ENCODE peak calls at places on chromosomes 16 and 17, in ten cellular contexts. One of them, this sample, is unnamed.
A peak's percentile ranks its signal among the peaks of the same experiment; 100 is the strongest.

GRCh38 chr17:36742267-36743000 is 141.1 kb downstream of the MRM1 start:
- DNase-seq in PC-3: no peak
- DNase-seq in CD8-positive, alpha-beta T cell: no peak
- DNase-seq in naive thymus-derived CD4-positive, alpha-beta T cell: no peak
- DNase-seq in IMR-90: no peak
- DNase-seq in A549: no peak
- DNase-seq in Peyer's patch: no peak
- DNase-seq in adipocyte: no peak
- DNase-seq in Caco-2: no peak
- DNase-seq in GM23338: peak; percentile 62
- DNase-seq in this sample: no peak

GRCh38 chr17:16255481-16255901 is 38.5 kb downstream of the PIGL start:
- DNase-seq in PC-3: no peak
- DNase-seq in CD8-positive, alpha-beta T cell: no peak
- DNase-seq in naive thymus-derived CD4-positive, alpha-beta T cell: no peak
- DNase-seq in IMR-90: peak; percentile 28
- DNase-seq in A549: no peak
- DNase-seq in Peyer's patch: peak; percentile 65
- DNase-seq in adipocyte: peak; percentile 56
- DNase-seq in Caco-2: no peak
- DNase-seq in GM23338: peak; percentile 42
- DNase-seq in this sample: no peak

GRCh38 chr17:49928826-49929475 is 40.0 kb upstream of the DLX4 start:
- DNase-seq in PC-3: peak; percentile 54
- DNase-seq in CD8-positive, alpha-beta T cell: no peak
- DNase-seq in naive thymus-derived CD4-positive, alpha-beta T cell: no peak
- DNase-seq in IMR-90: peak; percentile 17
- DNase-seq in A549: peak; percentile 60
- DNase-seq in Peyer's patch: no peak
- DNase-seq in adipocyte: no peak
- DNase-seq in Caco-2: no peak
- DNase-seq in GM23338: no peak
- DNase-seq in this sample: no peak

GRCh38 chr17:68587026-68587425 is 14.1 kb downstream of the FAM20A start:
- DNase-seq in PC-3: no peak
- DNase-seq in CD8-positive, alpha-beta T cell: no peak
- DNase-seq in naive thymus-derived CD4-positive, alpha-beta T cell: no peak
- DNase-seq in IMR-90: no peak
- DNase-seq in A549: no peak
- DNase-seq in Peyer's patch: no peak
- DNase-seq in adipocyte: no peak
- DNase-seq in Caco-2: no peak
- DNase-seq in GM23338: no peak
- DNase-seq in this sample: no peak

GRCh38 chr17:68200689-68201424 is 47.0 kb upstream of the AMZ2 start:
- DNase-seq in PC-3: peak; percentile 83
- DNase-seq in CD8-positive, alpha-beta T cell: peak; percentile 75
- DNase-seq in naive thymus-derived CD4-positive, alpha-beta T cell: peak; percentile 63
- DNase-seq in IMR-90: peak; percentile 62
- DNase-seq in A549: peak; percentile 77
- DNase-seq in Peyer's patch: peak; percentile 78
- DNase-seq in adipocyte: peak; percentile 82
- DNase-seq in Caco-2: peak; percentile 74
- DNase-seq in GM23338: peak; percentile 87
- DNase-seq in this sample: peak; percentile 74

GRCh38 chr16:12150600-12150999 is 174.1 kb downstream of the SNX29 start:
- DNase-seq in PC-3: no peak
- DNase-seq in CD8-positive, alpha-beta T cell: no peak
- DNase-seq in naive thymus-derived CD4-positive, alpha-beta T cell: no peak
- DNase-seq in IMR-90: no peak
- DNase-seq in A549: no peak
- DNase-seq in Peyer's patch: no peak
- DNase-seq in adipocyte: no peak
- DNase-seq in Caco-2: no peak
- DNase-seq in GM23338: no peak
- DNase-seq in this sample: no peak

GRCh38 chr17:44502598-44503079 is 567 bp downstream of the GPATCH8 start:
- DNase-seq in PC-3: peak; percentile 38
- DNase-seq in CD8-positive, alpha-beta T cell: no peak
- DNase-seq in naive thymus-derived CD4-positive, alpha-beta T cell: no peak
- DNase-seq in IMR-90: peak; percentile 24
- DNase-seq in A549: peak; percentile 36
- DNase-seq in Peyer's patch: no peak
- DNase-seq in adipocyte: peak; percentile 44
- DNase-seq in Caco-2: no peak
- DNase-seq in GM23338: no peak
- DNase-seq in this sample: no peak

GRCh38 chr16:88649924-88650748 is 717 bp downstream of the CYBA start:
- DNase-seq in PC-3: no peak
- DNase-seq in CD8-positive, alpha-beta T cell: peak; percentile 49
- DNase-seq in naive thymus-derived CD4-positive, alpha-beta T cell: peak; percentile 47
- DNase-seq in IMR-90: peak; percentile 8
- DNase-seq in A549: no peak
- DNase-seq in Peyer's patch: peak; percentile 75
- DNase-seq in adipocyte: peak; percentile 27
- DNase-seq in Caco-2: no peak
- DNase-seq in GM23338: peak; percentile 64
- DNase-seq in this sample: no peak

GRCh38 chr16:11329080-11329491 is 16.2 kb upstream of the RMI2 start:
- DNase-seq in PC-3: peak; percentile 19
- DNase-seq in CD8-positive, alpha-beta T cell: no peak
- DNase-seq in naive thymus-derived CD4-positive, alpha-beta T cell: no peak
- DNase-seq in IMR-90: peak; percentile 44
- DNase-seq in A549: peak; percentile 61
- DNase-seq in Peyer's patch: no peak
- DNase-seq in adipocyte: peak; percentile 36
- DNase-seq in Caco-2: no peak
- DNase-seq in GM23338: peak; percentile 90
- DNase-seq in this sample: no peak

GRCh38 chr17:48577946-48578615 is at the start of gene HOXB4:
- DNase-seq in PC-3: no peak
- DNase-seq in CD8-positive, alpha-beta T cell: peak; percentile 73
- DNase-seq in naive thymus-derived CD4-positive, alpha-beta T cell: peak; percentile 57
- DNase-seq in IMR-90: peak; percentile 88
- DNase-seq in A549: no peak
- DNase-seq in Peyer's patch: peak; percentile 81
- DNase-seq in adipocyte: no peak
- DNase-seq in Caco-2: peak; percentile 89
- DNase-seq in GM23338: peak; percentile 85
- DNase-seq in this sample: peak; percentile 73

GRCh38 chr16:67549936-67550335 is 12.4 kb upstream of the CTCF start:
- DNase-seq in PC-3: no peak
- DNase-seq in CD8-positive, alpha-beta T cell: no peak
- DNase-seq in naive thymus-derived CD4-positive, alpha-beta T cell: no peak
- DNase-seq in IMR-90: no peak
- DNase-seq in A549: no peak
- DNase-seq in Peyer's patch: no peak
- DNase-seq in adipocyte: no peak
- DNase-seq in Caco-2: no peak
- DNase-seq in GM23338: no peak
- DNase-seq in this sample: no peak
- H3K4me1 ChIP-seq in PC-3: no peaks in the 10 kb centered on the region
- H3K4me1 ChIP-seq in CD8-positive, alpha-beta T cell: peaks cover 42% of the 10 kb centered on the region
- H3K4me1 ChIP-seq in naive thymus-derived CD4-positive, alpha-beta T cell: peaks cover 19% of the 10 kb centered on the region
- H3K4me1 ChIP-seq in IMR-90: no peaks in the 10 kb centered on the region
- H3K4me1 ChIP-seq in A549: no peaks in the 10 kb centered on the region
- H3K4me1 ChIP-seq in Peyer's patch: peaks cover 29% of the 10 kb centered on the region
- H3K4me1 ChIP-seq in adipocyte: peaks cover 3% of the 10 kb centered on the region
- H3K4me1 ChIP-seq in Caco-2: no peaks in the 10 kb centered on the region
- H3K4me1 ChIP-seq in GM23338: no peaks in the 10 kb centered on the region
- H3K4me1 ChIP-seq in this sample: peaks cover 45% of the 10 kb centered on the region

GRCh38 chr17:38455288-38455915 is 27.1 kb downstream of the ARHGAP23 start:
- DNase-seq in PC-3: no peak
- DNase-seq in CD8-positive, alpha-beta T cell: no peak
- DNase-seq in naive thymus-derived CD4-positive, alpha-beta T cell: no peak
- DNase-seq in IMR-90: no peak
- DNase-seq in A549: peak; percentile 4
- DNase-seq in Peyer's patch: no peak
- DNase-seq in adipocyte: no peak
- DNase-seq in Caco-2: peak; percentile 71
- DNase-seq in GM23338: peak; percentile 57
- DNase-seq in this sample: no peak

GRCh38 chr17:38451840-38452529 is 23.7 kb downstream of the ARHGAP23 start:
- DNase-seq in PC-3: no peak
- DNase-seq in CD8-positive, alpha-beta T cell: no peak
- DNase-seq in naive thymus-derived CD4-positive, alpha-beta T cell: no peak
- DNase-seq in IMR-90: peak; percentile 94
- DNase-seq in A549: no peak
- DNase-seq in Peyer's patch: no peak
- DNase-seq in adipocyte: peak; percentile 88
- DNase-seq in Caco-2: peak; percentile 81
- DNase-seq in GM23338: peak; percentile 95
- DNase-seq in this sample: no peak

GRCh38 chr17:38454528-38454927 is 26.3 kb downstream of the ARHGAP23 start:
- DNase-seq in PC-3: peak; percentile 79
- DNase-seq in CD8-positive, alpha-beta T cell: no peak
- DNase-seq in naive thymus-derived CD4-positive, alpha-beta T cell: no peak
- DNase-seq in IMR-90: peak; percentile 80
- DNase-seq in A549: peak; percentile 97
- DNase-seq in Peyer's patch: no peak
- DNase-seq in adipocyte: peak; percentile 91
- DNase-seq in Caco-2: no peak
- DNase-seq in GM23338: no peak
- DNase-seq in this sample: no peak

GRCh38 chr17:38452719-38453118 is 24.5 kb downstream of the ARHGAP23 start:
- DNase-seq in PC-3: no peak
- DNase-seq in CD8-positive, alpha-beta T cell: no peak
- DNase-seq in naive thymus-derived CD4-positive, alpha-beta T cell: no peak
- DNase-seq in IMR-90: no peak
- DNase-seq in A549: no peak
- DNase-seq in Peyer's patch: no peak
- DNase-seq in adipocyte: no peak
- DNase-seq in Caco-2: no peak
- DNase-seq in GM23338: no peak
- DNase-seq in this sample: no peak

GRCh38 chr17:38453951-38454421 is 25.7 kb downstream of the ARHGAP23 start:
- DNase-seq in PC-3: peak; percentile 44
- DNase-seq in CD8-positive, alpha-beta T cell: no peak
- DNase-seq in naive thymus-derived CD4-positive, alpha-beta T cell: no peak
- DNase-seq in IMR-90: peak; percentile 38
- DNase-seq in A549: no peak
- DNase-seq in Peyer's patch: no peak
- DNase-seq in adipocyte: peak; percentile 73
- DNase-seq in Caco-2: no peak
- DNase-seq in GM23338: no peak
- DNase-seq in this sample: no peak
- H3K4me3 ChIP-seq in PC-3: peak overlapping the region; percentile 47
- H3K4me3 ChIP-seq in CD8-positive, alpha-beta T cell: no peak overlapping the region
- H3K4me3 ChIP-seq in naive thymus-derived CD4-positive, alpha-beta T cell: no peak overlapping the region
- H3K4me3 ChIP-seq in IMR-90: peak overlapping the region; percentile 65
- H3K4me3 ChIP-seq in A549: peak overlapping the region; percentile 60
- H3K4me3 ChIP-seq in Peyer's patch: peak overlapping the region; percentile 42
- H3K4me3 ChIP-seq in adipocyte: peak overlapping the region; percentile 67
- H3K4me3 ChIP-seq in Caco-2: peak overlapping the region; percentile 53
- H3K4me3 ChIP-seq in GM23338: peak overlapping the region; percentile 69
- H3K4me3 ChIP-seq in this sample: no peak overlapping the region

GRCh38 chr16:19709381-19710136 is 8.5 kb downstream of the KNOP1 start:
- DNase-seq in PC-3: no peak
- DNase-seq in CD8-positive, alpha-beta T cell: no peak
- DNase-seq in naive thymus-derived CD4-positive, alpha-beta T cell: no peak
- DNase-seq in IMR-90: no peak
- DNase-seq in A549: no peak
- DNase-seq in Peyer's patch: no peak
- DNase-seq in adipocyte: no peak
- DNase-seq in Caco-2: no peak
- DNase-seq in GM23338: no peak
- DNase-seq in this sample: no peak
- H3K4me1 ChIP-seq in PC-3: peaks cover 4% of the 10 kb centered on the region
- H3K4me1 ChIP-seq in CD8-positive, alpha-beta T cell: no peaks in the 10 kb centered on the region
- H3K4me1 ChIP-seq in naive thymus-derived CD4-positive, alpha-beta T cell: no peaks in the 10 kb centered on the region
- H3K4me1 ChIP-seq in IMR-90: peaks cover 6% of the 10 kb centered on the region
- H3K4me1 ChIP-seq in A549: peaks cover 13% of the 10 kb centered on the region
- H3K4me1 ChIP-seq in Peyer's patch: peaks cover 6% of the 10 kb centered on the region
- H3K4me1 ChIP-seq in adipocyte: peaks cover 9% of the 10 kb centered on the region
- H3K4me1 ChIP-seq in Caco-2: no peaks in the 10 kb centered on the region
- H3K4me1 ChIP-seq in GM23338: peaks cover 41% of the 10 kb centered on the region
- H3K4me1 ChIP-seq in this sample: no peaks in the 10 kb centered on the region

GRCh38 chr16:24986512-24987303 is 28.5 kb downstream of the ARHGAP17 start:
- DNase-seq in PC-3: peak; percentile 71
- DNase-seq in CD8-positive, alpha-beta T cell: no peak
- DNase-seq in naive thymus-derived CD4-positive, alpha-beta T cell: no peak
- DNase-seq in IMR-90: peak; percentile 88
- DNase-seq in A549: peak; percentile 31
- DNase-seq in Peyer's patch: no peak
- DNase-seq in adipocyte: peak; percentile 89
- DNase-seq in Caco-2: no peak
- DNase-seq in GM23338: no peak
- DNase-seq in this sample: no peak
- H3K4me3 ChIP-seq in PC-3: peak overlapping the region; percentile 52
- H3K4me3 ChIP-seq in CD8-positive, alpha-beta T cell: no peak overlapping the region
- H3K4me3 ChIP-seq in naive thymus-derived CD4-positive, alpha-beta T cell: no peak overlapping the region
- H3K4me3 ChIP-seq in IMR-90: peak overlapping the region; percentile 3
- H3K4me3 ChIP-seq in A549: peak overlapping the region; percentile 14
- H3K4me3 ChIP-seq in Peyer's patch: no peak overlapping the region
- H3K4me3 ChIP-seq in adipocyte: peak overlapping the region; percentile 48
- H3K4me3 ChIP-seq in Caco-2: no peak overlapping the region
- H3K4me3 ChIP-seq in GM23338: no peak overlapping the region
- H3K4me3 ChIP-seq in this sample: no peak overlapping the region